ENCODE peak calls at places on chromosomes 2 and 18, in seven cellular contexts. One of them, this sample, is unnamed.
A peak's percentile ranks its signal among the peaks of the same experiment; 100 is the strongest.

GRCh38 chr2:150531626-150532419 is 44.4 kb upstream of the RND3 start:
- DNase-seq in fibroblast of the conjunctiva: no peak
- DNase-seq in C1 segment of cervical spinal cord: no peak
- DNase-seq in GM23338: no peak
- DNase-seq in lung: no peak
- DNase-seq in AG09319: no peak
- DNase-seq in astrocyte of the spinal cord: no peak
- DNase-seq in this sample: no peak

GRCh38 chr2:159090514-159091201 is 122.2 kb downstream of the TANC1 start:
- DNase-seq in fibroblast of the conjunctiva: no peak
- DNase-seq in C1 segment of cervical spinal cord: no peak
- DNase-seq in GM23338: no peak
- DNase-seq in lung: no peak
- DNase-seq in AG09319: no peak
- DNase-seq in astrocyte of the spinal cord: peak; percentile 70
- DNase-seq in this sample: no peak

GRCh38 chr2:133721155-133721554 is 152.9 kb upstream of the NCKAP5 start:
- DNase-seq in fibroblast of the conjunctiva: no peak
- DNase-seq in C1 segment of cervical spinal cord: no peak
- DNase-seq in GM23338: no peak
- DNase-seq in lung: no peak
- DNase-seq in AG09319: no peak
- DNase-seq in astrocyte of the spinal cord: peak; percentile 9
- DNase-seq in this sample: no peak

GRCh38 chr18:44896817-44897216 is 216.1 kb downstream of the SETBP1 start:
- DNase-seq in fibroblast of the conjunctiva: no peak
- DNase-seq in C1 segment of cervical spinal cord: no peak
- DNase-seq in GM23338: no peak
- DNase-seq in lung: no peak
- DNase-seq in AG09319: no peak
- DNase-seq in astrocyte of the spinal cord: no peak
- DNase-seq in this sample: no peak

GRCh38 chr18:77524909-77525308 is 275.3 kb downstream of the GALR1 start:
- DNase-seq in fibroblast of the conjunctiva: no peak
- DNase-seq in C1 segment of cervical spinal cord: no peak
- DNase-seq in GM23338: no peak
- DNase-seq in lung: no peak
- DNase-seq in AG09319: no peak
- DNase-seq in astrocyte of the spinal cord: no peak
- DNase-seq in this sample: no peak

GRCh38 chr2:10221976-10222870 is 80.5 kb upstream of the HPCAL1 start:
- DNase-seq in fibroblast of the conjunctiva: no peak
- DNase-seq in C1 segment of cervical spinal cord: no peak
- DNase-seq in GM23338: no peak
- DNase-seq in lung: no peak
- DNase-seq in AG09319: no peak
- DNase-seq in astrocyte of the spinal cord: no peak
- DNase-seq in this sample: no peak

GRCh38 chr2:30185175-30185574 is 38.4 kb downstream of the YPEL5 start:
- DNase-seq in fibroblast of the conjunctiva: peak; percentile 81
- DNase-seq in C1 segment of cervical spinal cord: no peak
- DNase-seq in GM23338: no peak
- DNase-seq in lung: no peak
- DNase-seq in AG09319: no peak
- DNase-seq in astrocyte of the spinal cord: no peak
- DNase-seq in this sample: no peak

GRCh38 chr2:240784629-240785423 is 35.2 kb downstream of the KIF1A start:
- DNase-seq in fibroblast of the conjunctiva: no peak
- DNase-seq in C1 segment of cervical spinal cord: no peak
- DNase-seq in GM23338: no peak
- DNase-seq in lung: no peak
- DNase-seq in AG09319: no peak
- DNase-seq in astrocyte of the spinal cord: no peak
- DNase-seq in this sample: no peak

GRCh38 chr2:130390460-130391057 is 34.7 kb downstream of the PTPN18 start:
- DNase-seq in fibroblast of the conjunctiva: no peak
- DNase-seq in C1 segment of cervical spinal cord: no peak
- DNase-seq in GM23338: no peak
- DNase-seq in lung: no peak
- DNase-seq in AG09319: no peak
- DNase-seq in astrocyte of the spinal cord: no peak
- DNase-seq in this sample: no peak

GRCh38 chr2:44582363-44583008 is 220.7 kb downstream of the CAMKMT start:
- DNase-seq in fibroblast of the conjunctiva: no peak
- DNase-seq in C1 segment of cervical spinal cord: no peak
- DNase-seq in GM23338: no peak
- DNase-seq in lung: no peak
- DNase-seq in AG09319: no peak
- DNase-seq in astrocyte of the spinal cord: no peak
- DNase-seq in this sample: peak; percentile 17

GRCh38 chr2:158878003-158878402 is 82.9 kb downstream of the DAPL1 start:
- DNase-seq in fibroblast of the conjunctiva: no peak
- DNase-seq in C1 segment of cervical spinal cord: no peak
- DNase-seq in GM23338: no peak
- DNase-seq in lung: no peak
- DNase-seq in AG09319: no peak
- DNase-seq in astrocyte of the spinal cord: no peak
- DNase-seq in this sample: no peak

GRCh38 chr18:34339155-34339554 is 114.4 kb upstream of the NOL4 start:
- DNase-seq in fibroblast of the conjunctiva: no peak
- DNase-seq in C1 segment of cervical spinal cord: no peak
- DNase-seq in GM23338: no peak
- DNase-seq in lung: no peak
- DNase-seq in AG09319: no peak
- DNase-seq in astrocyte of the spinal cord: no peak
- DNase-seq in this sample: no peak

GRCh38 chr2:119255760-119256573 is 32.3 kb downstream of the STEAP3 start:
- DNase-seq in fibroblast of the conjunctiva: peak; percentile 90
- DNase-seq in C1 segment of cervical spinal cord: no peak
- DNase-seq in GM23338: peak; percentile 77
- DNase-seq in lung: no peak
- DNase-seq in AG09319: peak; percentile 78
- DNase-seq in astrocyte of the spinal cord: peak; percentile 97
- DNase-seq in this sample: peak; percentile 81

GRCh38 chr18:67665266-67665665 is 148.7 kb upstream of the DSEL start:
- DNase-seq in fibroblast of the conjunctiva: no peak
- DNase-seq in C1 segment of cervical spinal cord: no peak
- DNase-seq in GM23338: peak; percentile 30
- DNase-seq in lung: no peak
- DNase-seq in AG09319: no peak
- DNase-seq in astrocyte of the spinal cord: peak; percentile 34
- DNase-seq in this sample: no peak

GRCh38 chr2:28948160-28948559 is 32.9 kb upstream of the TOGARAM2 start:
- DNase-seq in fibroblast of the conjunctiva: no peak
- DNase-seq in C1 segment of cervical spinal cord: no peak
- DNase-seq in GM23338: no peak
- DNase-seq in lung: no peak
- DNase-seq in AG09319: no peak
- DNase-seq in astrocyte of the spinal cord: no peak
- DNase-seq in this sample: no peak

GRCh38 chr18:23143059-23143831 is 8.0 kb downstream of the CABLES1 start:
- DNase-seq in fibroblast of the conjunctiva: no peak
- DNase-seq in C1 segment of cervical spinal cord: no peak
- DNase-seq in GM23338: no peak
- DNase-seq in lung: peak; percentile 49
- DNase-seq in AG09319: no peak
- DNase-seq in astrocyte of the spinal cord: no peak
- DNase-seq in this sample: no peak

GRCh38 chr2:218405365-218406208 is 5.9 kb downstream of the CTDSP1 start:
- DNase-seq in fibroblast of the conjunctiva: no peak
- DNase-seq in C1 segment of cervical spinal cord: no peak
- DNase-seq in GM23338: peak; percentile 67
- DNase-seq in lung: peak; percentile 50
- DNase-seq in AG09319: no peak
- DNase-seq in astrocyte of the spinal cord: no peak
- DNase-seq in this sample: no peak

GRCh38 chr2:43114210-43114609 is 112.2 kb downstream of the ZFP36L2 start:
- DNase-seq in fibroblast of the conjunctiva: no peak
- DNase-seq in C1 segment of cervical spinal cord: no peak
- DNase-seq in GM23338: no peak
- DNase-seq in lung: no peak
- DNase-seq in AG09319: no peak
- DNase-seq in astrocyte of the spinal cord: peak; percentile 32
- DNase-seq in this sample: no peak

GRCh38 chr18:47772374-47773248 is 157.8 kb downstream of the SMAD2 start:
- DNase-seq in fibroblast of the conjunctiva: peak; percentile 23
- DNase-seq in C1 segment of cervical spinal cord: no peak
- DNase-seq in GM23338: peak; percentile 81
- DNase-seq in lung: peak; percentile 81
- DNase-seq in AG09319: peak; percentile 15
- DNase-seq in astrocyte of the spinal cord: peak; percentile 35
- DNase-seq in this sample: peak; percentile 14

GRCh38 chr2:38167968-38168350 is 92.0 kb upstream of the CYP1B1 start:
- DNase-seq in fibroblast of the conjunctiva: no peak
- DNase-seq in C1 segment of cervical spinal cord: no peak
- DNase-seq in GM23338: no peak
- DNase-seq in lung: no peak
- DNase-seq in AG09319: no peak
- DNase-seq in astrocyte of the spinal cord: no peak
- DNase-seq in this sample: no peak

GRCh38 chr2:226999676-227000075 is 163.8 kb downstream of the RHBDD1 start:
- DNase-seq in fibroblast of the conjunctiva: no peak
- DNase-seq in C1 segment of cervical spinal cord: no peak
- DNase-seq in GM23338: no peak
- DNase-seq in lung: no peak
- DNase-seq in AG09319: no peak
- DNase-seq in astrocyte of the spinal cord: no peak
- DNase-seq in this sample: no peak

GRCh38 chr18:47912794-47913594 is 17.5 kb downstream of the SMAD2 start:
- DNase-seq in fibroblast of the conjunctiva: no peak
- DNase-seq in C1 segment of cervical spinal cord: no peak
- DNase-seq in GM23338: no peak
- DNase-seq in lung: no peak
- DNase-seq in AG09319: no peak
- DNase-seq in astrocyte of the spinal cord: no peak
- DNase-seq in this sample: no peak

GRCh38 chr2:57881998-57882884 is 164.4 kb upstream of the VRK2 start:
- DNase-seq in fibroblast of the conjunctiva: peak; percentile 41
- DNase-seq in C1 segment of cervical spinal cord: no peak
- DNase-seq in GM23338: no peak
- DNase-seq in lung: no peak
- DNase-seq in AG09319: no peak
- DNase-seq in astrocyte of the spinal cord: peak; percentile 43
- DNase-seq in this sample: peak; percentile 41

GRCh38 chr2:21920721-21921120 is 797.0 kb downstream of the TDRD15 start:
- DNase-seq in fibroblast of the conjunctiva: no peak
- DNase-seq in C1 segment of cervical spinal cord: no peak
- DNase-seq in GM23338: no peak
- DNase-seq in lung: no peak
- DNase-seq in AG09319: no peak
- DNase-seq in astrocyte of the spinal cord: no peak
- DNase-seq in this sample: no peak

GRCh38 chr2:157839162-157839801 is 36.8 kb downstream of the ACVR1 start:
- DNase-seq in fibroblast of the conjunctiva: no peak
- DNase-seq in C1 segment of cervical spinal cord: no peak
- DNase-seq in GM23338: peak; percentile 96
- DNase-seq in lung: no peak
- DNase-seq in AG09319: no peak
- DNase-seq in astrocyte of the spinal cord: peak; percentile 85
- DNase-seq in this sample: no peak

GRCh38 chr2:5991305-5991968 is 299.3 kb downstream of the SOX11 start:
- DNase-seq in fibroblast of the conjunctiva: no peak
- DNase-seq in C1 segment of cervical spinal cord: no peak
- DNase-seq in GM23338: no peak
- DNase-seq in lung: no peak
- DNase-seq in AG09319: no peak
- DNase-seq in astrocyte of the spinal cord: no peak
- DNase-seq in this sample: no peak

GRCh38 chr2:41895334-41895664 is 152.5 kb upstream of the PKDCC start:
- DNase-seq in fibroblast of the conjunctiva: no peak
- DNase-seq in C1 segment of cervical spinal cord: no peak
- DNase-seq in GM23338: no peak
- DNase-seq in lung: no peak
- DNase-seq in AG09319: no peak
- DNase-seq in astrocyte of the spinal cord: no peak
- DNase-seq in this sample: no peak

GRCh38 chr2:239299218-239299939 is 101.4 kb downstream of the HDAC4 start:
- DNase-seq in fibroblast of the conjunctiva: no peak
- DNase-seq in C1 segment of cervical spinal cord: no peak
- DNase-seq in GM23338: no peak
- DNase-seq in lung: no peak
- DNase-seq in AG09319: no peak
- DNase-seq in astrocyte of the spinal cord: no peak
- DNase-seq in this sample: no peak

GRCh38 chr2:127463155-127463991 is 45.1 kb downstream of the PROC start:
- DNase-seq in fibroblast of the conjunctiva: no peak
- DNase-seq in C1 segment of cervical spinal cord: no peak
- DNase-seq in GM23338: peak; percentile 77
- DNase-seq in lung: no peak
- DNase-seq in AG09319: no peak
- DNase-seq in astrocyte of the spinal cord: no peak
- DNase-seq in this sample: peak; percentile 17

GRCh38 chr2:95279435-95280035 is 5.3 kb downstream of the PROM2 start:
- DNase-seq in fibroblast of the conjunctiva: no peak
- DNase-seq in C1 segment of cervical spinal cord: no peak
- DNase-seq in GM23338: no peak
- DNase-seq in lung: no peak
- DNase-seq in AG09319: no peak
- DNase-seq in astrocyte of the spinal cord: no peak
- DNase-seq in this sample: no peak

GRCh38 chr2:176105078-176105726 is 1.9 kb upstream of the HOXD11 start:
- DNase-seq in fibroblast of the conjunctiva: no peak
- DNase-seq in C1 segment of cervical spinal cord: no peak
- DNase-seq in GM23338: peak; percentile 54
- DNase-seq in lung: no peak
- DNase-seq in AG09319: no peak
- DNase-seq in astrocyte of the spinal cord: no peak
- DNase-seq in this sample: no peak

GRCh38 chr2:193584001-193584400 is 1389.3 kb upstream of the TMEFF2 start:
- DNase-seq in fibroblast of the conjunctiva: no peak
- DNase-seq in C1 segment of cervical spinal cord: no peak
- DNase-seq in GM23338: peak; percentile 79
- DNase-seq in lung: no peak
- DNase-seq in AG09319: no peak
- DNase-seq in astrocyte of the spinal cord: peak; percentile 32
- DNase-seq in this sample: no peak

GRCh38 chr2:163647300-163647699 is 88.5 kb downstream of the FIGN start:
- DNase-seq in fibroblast of the conjunctiva: no peak
- DNase-seq in C1 segment of cervical spinal cord: no peak
- DNase-seq in GM23338: no peak
- DNase-seq in lung: no peak
- DNase-seq in AG09319: no peak
- DNase-seq in astrocyte of the spinal cord: no peak
- DNase-seq in this sample: no peak

GRCh38 chr18:42114310-42114943 is 159.4 kb downstream of the PIK3C3 start:
- DNase-seq in fibroblast of the conjunctiva: peak; percentile 75
- DNase-seq in C1 segment of cervical spinal cord: no peak
- DNase-seq in GM23338: peak; percentile 92
- DNase-seq in lung: peak; percentile 58
- DNase-seq in AG09319: peak; percentile 57
- DNase-seq in astrocyte of the spinal cord: peak; percentile 85
- DNase-seq in this sample: peak; percentile 64

GRCh38 chr2:134714228-134714627 is 4.6 kb downstream of the TMEM163 start:
- DNase-seq in fibroblast of the conjunctiva: no peak
- DNase-seq in C1 segment of cervical spinal cord: no peak
- DNase-seq in GM23338: no peak
- DNase-seq in lung: no peak
- DNase-seq in AG09319: no peak
- DNase-seq in astrocyte of the spinal cord: no peak
- DNase-seq in this sample: no peak

GRCh38 chr2:218807626-218808025 is 24.0 kb downstream of the PRKAG3 start:
- DNase-seq in fibroblast of the conjunctiva: no peak
- DNase-seq in C1 segment of cervical spinal cord: no peak
- DNase-seq in GM23338: no peak
- DNase-seq in lung: no peak
- DNase-seq in AG09319: no peak
- DNase-seq in astrocyte of the spinal cord: no peak
- DNase-seq in this sample: no peak

GRCh38 chr18:49023281-49023937 is 72.6 kb upstream of the SMAD7 start:
- DNase-seq in fibroblast of the conjunctiva: no peak
- DNase-seq in C1 segment of cervical spinal cord: no peak
- DNase-seq in GM23338: no peak
- DNase-seq in lung: no peak
- DNase-seq in AG09319: no peak
- DNase-seq in astrocyte of the spinal cord: no peak
- DNase-seq in this sample: no peak

GRCh38 chr2:65165595-65165994 is 35.7 kb upstream of the RAB1A start:
- DNase-seq in fibroblast of the conjunctiva: no peak
- DNase-seq in C1 segment of cervical spinal cord: no peak
- DNase-seq in GM23338: no peak
- DNase-seq in lung: no peak
- DNase-seq in AG09319: no peak
- DNase-seq in astrocyte of the spinal cord: no peak
- DNase-seq in this sample: no peak